ENCODE peak calls at places on chromosomes 2 and 18, in four cellular contexts. I, W, X and U are unnamed samples.

GRCh38 chr2:26970244-26970927 is at the start of gene MAPRE3:
- DNase-seq in I (peak), W (peak), X (peak), U (peak)

GRCh38 chr2:48568551-48568950 is 38.6 kb downstream of the STON1 start:
- DNase-seq in I (no peak), W (no peak), X (peak), U (no peak)

GRCh38 chr18:67665266-67665665 is 148.7 kb upstream of the DSEL start:
- DNase-seq in I (no peak), W (no peak), X (peak), U (no peak)

GRCh38 chr2:173264603-173265366 is 89.9 kb upstream of the CDCA7 start:
- DNase-seq in I (no peak), W (no peak), X (no peak), U (peak)

GRCh38 chr18:36130039-36130831 is 536 bp downstream of the ELP2 start:
- DNase-seq in I (no peak), W (no peak), X (peak), U (peak)

GRCh38 chr2:222548997-222549396 is 106.9 kb downstream of the FARSB start:
- DNase-seq in I (no peak), W (no peak), X (no peak), U (no peak)

GRCh38 chr18:23828426-23828825 is 139.2 kb downstream of the LAMA3 start:
- DNase-seq in I (no peak), W (no peak), X (peak), U (peak)

GRCh38 chr2:98541906-98542305 is 66.4 kb downstream of the COA5 start:
- DNase-seq in I (no peak), W (no peak), X (peak), U (no peak)

GRCh38 chr2:790634-791245 is 113.5 kb upstream of the TMEM18 start:
- DNase-seq in I (no peak), W (no peak), X (no peak), U (no peak)

GRCh38 chr2:173402405-173402974 is 47.8 kb downstream of the CDCA7 start:
- DNase-seq in I (peak), W (peak), X (peak), U (peak)

GRCh38 chr2:29166237-29166630 is 51.0 kb downstream of the CLIP4 start:
- DNase-seq in I (no peak), W (no peak), X (peak), U (no peak)

GRCh38 chr2:105325389-105325963 is 4.1 kb downstream of the TGFBRAP1 start:
- DNase-seq in I (no peak), W (no peak), X (peak), U (no peak)

GRCh38 chr18:2961828-2962227 is 51.1 kb downstream of the LPIN2 start:
- DNase-seq in I (no peak), W (peak), X (peak), U (peak)

GRCh38 chr2:192194065-192194865 is 468 bp downstream of the TMEFF2 start:
- DNase-seq in I (no peak), W (no peak), X (peak), U (no peak)

DNA sequence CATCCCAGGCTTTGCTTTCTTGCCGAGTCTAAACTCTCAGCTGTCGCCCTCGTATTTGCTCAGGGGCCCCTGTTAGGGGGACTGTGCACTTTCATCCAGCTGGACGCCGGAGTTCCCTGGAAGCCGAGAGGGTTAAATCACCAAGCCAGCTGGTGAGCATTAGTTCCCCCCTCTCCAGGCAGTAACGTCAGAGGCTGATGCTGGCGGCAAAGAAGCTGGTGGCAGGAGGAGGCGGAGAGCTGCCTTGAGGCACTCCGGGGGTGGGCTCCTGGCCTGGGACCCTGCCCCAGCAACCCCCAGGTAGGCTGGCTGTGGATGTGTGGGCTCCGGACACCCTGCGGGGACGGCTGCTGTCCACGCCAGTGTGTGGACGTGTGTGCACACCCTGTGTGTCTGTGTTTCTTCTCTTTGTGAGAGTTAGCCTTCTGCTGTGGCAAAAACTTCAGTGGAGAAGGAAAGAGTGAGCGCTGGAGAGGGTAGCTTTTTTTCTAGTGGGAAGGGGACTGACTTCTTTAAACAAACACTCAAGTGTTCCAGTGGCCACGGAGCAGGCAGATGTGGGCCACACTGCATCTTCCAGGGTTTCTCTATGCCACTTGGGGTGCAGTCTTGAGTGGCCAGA is 84.7 kb downstream of the GLI2 start:
- DNase-seq in I (no peak), W (no peak), X (peak), U (no peak)
- H3K4me3 ChIP-seq in I (no peak), W (no peak), X (peak), U (no peak)

DNA sequence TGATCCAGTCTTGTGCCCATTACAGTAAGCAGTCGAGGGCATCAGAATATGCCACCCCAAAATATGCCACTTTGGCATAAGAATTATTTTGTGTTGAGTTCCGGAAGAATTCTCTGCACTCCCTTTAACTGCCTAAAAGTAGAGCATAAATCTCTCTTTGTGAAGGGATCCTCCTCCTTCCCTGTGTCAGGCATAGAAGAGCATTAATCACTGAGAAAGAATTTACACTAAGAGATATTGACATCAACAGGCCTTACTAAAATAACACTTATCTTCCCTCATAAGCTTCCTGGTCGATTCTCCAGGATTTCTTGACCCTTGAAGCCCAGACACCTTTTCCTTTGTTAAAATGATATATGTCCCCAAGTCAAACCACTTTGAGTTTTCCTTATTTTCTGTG is 27.6 kb upstream of the KYNU start:
- DNase-seq in I (no peak), W (no peak), X (no peak), U (no peak)
- TF ChIP-seq CTCF in I (no peak), W (no peak), X (no peak), U (no peak)

GRCh38 chr2:240551809-240552208 is 6.0 kb downstream of the ANKMY1 start:
- DNase-seq in I (no peak), W (no peak), X (no peak), U (peak)
- H3K4me3 ChIP-seq in I (no peak), W (no peak), X (no peak), U (no peak)

GRCh38 chr2:132009874-132010521 is 151.8 kb downstream of the ANKRD30BL start:
- DNase-seq in I (no peak), W (peak), X (no peak), U (no peak)
- TF ChIP-seq CTCF in I (no peak), W (no peak), X (no peak), U (no peak)

GRCh38 chr2:65539633-65540032 is 107.2 kb upstream of the SPRED2 start:
- DNase-seq in I (no peak), W (no peak), X (no peak), U (no peak)
- H3K4me3 ChIP-seq in I (no peak), W (no peak), X (no peak), U (no peak)

GRCh38 chr2:231000211-231000904 is 4.4 kb downstream of the SPATA3 start:
- DNase-seq in I (peak), W (no peak), X (no peak), U (no peak)
- TF ChIP-seq CTCF in I (no peak), W (no peak), X (no peak), U (no peak)

GRCh38 chr2:219003267-219003634 is 10.0 kb upstream of the CRYBA2 start:
- DNase-seq in I (no peak), W (no peak), X (no peak), U (no peak)

GRCh38 chr2:219000569-219000960 is 7.3 kb upstream of the CRYBA2 start:
- DNase-seq in I (peak), W (no peak), X (no peak), U (no peak)

GRCh38 chr2:219002395-219003266 is 9.4 kb upstream of the CRYBA2 start:
- DNase-seq in I (peak), W (peak), X (peak), U (peak)

GRCh38 chr2:219001100-219001576 is 7.9 kb upstream of the CRYBA2 start:
- DNase-seq in I (no peak), W (no peak), X (no peak), U (no peak)

DNA sequence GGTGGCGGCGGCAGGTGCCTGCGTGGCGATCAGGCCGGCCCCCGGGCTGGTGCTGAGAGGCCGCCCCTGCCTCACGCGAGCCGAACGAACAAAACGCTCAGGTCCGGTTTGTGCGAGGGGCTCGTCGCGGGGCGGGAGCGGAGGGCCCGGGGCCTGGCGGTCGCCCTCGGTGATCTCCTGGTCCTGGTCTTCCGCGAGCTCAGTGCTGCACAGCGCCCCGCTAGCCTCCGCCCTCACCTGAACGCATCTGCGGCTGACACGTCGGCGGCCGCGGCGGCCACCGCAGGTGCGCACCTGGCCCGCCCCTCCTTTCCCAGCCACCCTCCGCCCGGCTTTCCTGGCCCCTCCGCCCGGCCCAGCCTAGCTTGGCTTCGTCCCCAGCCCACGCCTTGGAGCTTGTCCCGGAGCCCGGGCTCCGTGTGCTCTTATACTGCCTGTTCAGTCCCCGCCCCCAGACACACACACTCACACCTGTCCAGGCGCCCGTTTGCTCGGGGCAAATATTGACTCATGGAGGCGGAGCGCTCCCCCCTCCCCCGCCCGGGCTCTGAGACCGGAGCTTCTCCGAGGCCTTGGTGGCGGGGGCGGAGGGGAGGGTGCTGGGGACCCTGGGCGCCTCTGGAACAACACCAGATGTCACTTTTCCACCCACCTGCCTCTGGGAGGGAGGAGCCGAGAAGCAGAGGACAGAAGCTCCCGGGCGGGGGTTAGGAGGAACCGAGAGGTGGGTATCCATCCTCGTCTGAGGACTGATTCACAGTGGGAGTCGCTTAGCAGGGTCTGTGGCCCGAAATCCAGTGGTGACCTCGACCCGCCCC is 8.6 kb upstream of the CRYBA2 start:
- DNase-seq in I (peak), W (peak), X (no peak), U (no peak)
- H3K4me3 ChIP-seq in I (peak), W (peak), X (no peak), U (no peak)

GRCh38 chr2:189521686-189522434 is 58.7 kb downstream of the SLC40A1 start:
- DNase-seq in I (no peak), W (no peak), X (no peak), U (no peak)
- TF ChIP-seq CTCF in I (no peak), W (no peak), X (no peak), U (no peak)

GRCh38 chr2:216081012-216081411 is 597 bp downstream of the PECR start:
- DNase-seq in I (no peak), W (no peak), X (no peak), U (no peak)
- H3K4me3 ChIP-seq in I (peak), W (peak), X (peak), U (peak)

GRCh38 chr2:32623311-32623706 is 4.5 kb upstream of the TTC27 start:
- DNase-seq in I (no peak), W (no peak), X (no peak), U (no peak)

GRCh38 chr2:32624813-32625212 is 3.0 kb upstream of the TTC27 start:
- DNase-seq in I (no peak), W (no peak), X (no peak), U (no peak)

GRCh38 chr2:32627901-32628645 is at the start of gene TTC27:
- DNase-seq in I (peak), W (peak), X (peak), U (peak)

GRCh38 chr2:32626591-32627221 is 1.1 kb upstream of the TTC27 start:
- DNase-seq in I (no peak), W (no peak), X (no peak), U (no peak)

GRCh38 chr2:32627441-32627900 is 379 bp upstream of the TTC27 start:
- DNase-seq in I (peak), W (peak), X (peak), U (no peak)
- TF ChIP-seq CTCF in I (peak), W (peak), X (peak), U (no peak)